ENCODE peak calls at places on chromosome 5, in five cellular contexts. G, J, P, D and B are unnamed samples.

GRCh38 chr5:142080248-142080647 is 28.3 kb upstream of the NDFIP1 start:
- DNase-seq in G (no peak), P (peak; percentile 56), D (no peak), J (no peak), B (no peak)

GRCh38 chr5:32163785-32164184 is 10.3 kb downstream of the GOLPH3 start:
- DNase-seq in P (no peak), D (no peak), J (no peak), G (no peak), B (no peak)

GRCh38 chr5:133610489-133611356 is 1.6 kb downstream of the FSTL4 start:
- DNase-seq in G (no peak), P (peak; percentile 81), D (peak; percentile 42), J (no peak), B (peak; percentile 39)

GRCh38 chr5:14501353-14502162 is 80.0 kb upstream of the OTULINL start:
- DNase-seq in D (no peak), G (no peak), J (no peak), P (peak; percentile 41), B (no peak)

GRCh38 chr5:142814122-142814521 is 43.9 kb downstream of the ARHGAP26 start:
- DNase-seq in J (no peak), G (no peak), P (no peak), D (no peak), B (no peak)

GRCh38 chr5:142428036-142428772 is 103.4 kb upstream of the SPRY4 start:
- DNase-seq in J (no peak), D (no peak), G (no peak), P (no peak), B (no peak)

GRCh38 chr5:98391921-98392625 is 381.4 kb upstream of the RGMB start:
- DNase-seq in J (no peak), D (no peak), P (no peak), G (no peak), B (no peak)

GRCh38 chr5:57298295-57298984 is 124.6 kb downstream of the GPBP1 start:
- DNase-seq in D (peak; percentile 85), G (peak; percentile 61), J (no peak), P (peak; percentile 86), B (peak; percentile 35)

GRCh38 chr5:153742071-153742470 is 251.6 kb downstream of the GRIA1 start:
- DNase-seq in J (no peak), P (no peak), G (no peak), D (no peak), B (no peak)

GRCh38 chr5:35138232-35138631 is 90.5 kb upstream of the AGXT2 start:
- DNase-seq in J (peak; percentile 32), D (no peak), P (no peak), G (no peak), B (no peak)